ENCODE peak calls at places on chromosome 18, in four cellular contexts. T, C, U and S are unnamed samples.

GRCh38 chr18:55353806-55354205 is 234.2 kb downstream of the TCF4 start:
- DNase-seq in T (no peak), C (no peak), U (no peak), S (no peak)

GRCh38 chr18:56873441-56874140 is 222.4 kb downstream of the WDR7 start:
- DNase-seq in T (peak; percentile 2), C (no peak), U (peak; percentile 28), S (no peak)

GRCh38 chr18:41977233-41977632 is 22.2 kb downstream of the PIK3C3 start:
- DNase-seq in T (no peak), C (no peak), U (no peak), S (no peak)

GRCh38 chr18:23862071-23862470 is 152.5 kb upstream of the TTC39C start:
- DNase-seq in T (no peak), C (no peak), U (no peak), S (no peak)

GRCh38 chr18:67265464-67266245 is 250.9 kb downstream of the DSEL start:
- DNase-seq in T (no peak), C (no peak), U (no peak), S (no peak)

GRCh38 chr18:74367905-74368304 is 52.3 kb downstream of the C18orf63 start:
- DNase-seq in T (no peak), C (no peak), U (no peak), S (no peak)

GRCh38 chr18:70022636-70023035 is 75.0 kb upstream of the CD226 start:
- DNase-seq in T (no peak), C (no peak), U (no peak), S (no peak)

GRCh38 chr18:36934884-36935283 is 106.0 kb downstream of the KIAA1328 start:
- DNase-seq in T (no peak), C (no peak), U (no peak), S (no peak)

GRCh38 chr18:67154979-67155378 is 361.5 kb downstream of the DSEL start:
- DNase-seq in T (no peak), C (no peak), U (no peak), S (no peak)

GRCh38 chr18:66682855-66683322 is 79.0 kb upstream of the CDH19 start:
- DNase-seq in T (no peak), C (no peak), U (no peak), S (no peak)

GRCh38 chr18:13223341-13224148 is 5.0 kb downstream of the LDLRAD4 start:
- DNase-seq in T (no peak), C (no peak), U (no peak), S (no peak)

GRCh38 chr18:22132763-22133162 is 36.6 kb upstream of the GATA6 start:
- DNase-seq in T (no peak), C (no peak), U (no peak), S (no peak)

GRCh38 chr18:22141211-22141610 is 28.2 kb upstream of the GATA6 start:
- DNase-seq in T (no peak), C (no peak), U (no peak), S (no peak)

GRCh38 chr18:22132258-22132657 is 37.1 kb upstream of the GATA6 start:
- DNase-seq in T (no peak), C (no peak), U (no peak), S (no peak)

DNA sequence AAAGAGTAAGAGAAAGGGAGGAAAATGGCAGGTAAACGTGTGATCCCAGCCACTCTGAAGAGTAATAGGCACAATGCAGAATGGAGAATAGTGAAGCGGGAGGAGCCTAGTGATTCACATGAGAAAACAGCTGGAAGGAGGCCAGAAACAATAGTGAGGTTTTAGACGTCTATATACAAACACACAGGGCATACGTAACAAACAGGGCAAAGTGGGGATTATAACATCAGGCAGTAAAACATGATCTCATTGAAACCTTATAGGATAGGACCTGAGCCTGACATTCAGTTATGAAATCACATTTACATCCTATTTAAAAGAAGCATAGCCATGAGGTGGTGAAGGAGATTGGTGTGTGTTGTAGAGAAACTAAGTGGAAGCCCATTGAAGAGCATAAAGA is 33.0 kb upstream of the GATA6 start:
- DNase-seq in T (no peak), C (no peak), U (no peak), S (no peak)
- TF ChIP-seq SIN3A in T (no peak), C (no peak), U (no peak), S (no peak)

GRCh38 chr18:9615280-9615797 is 980 bp upstream of the PPP4R1 start:
- DNase-seq in T (peak; percentile 33), C (no peak), U (no peak), S (no peak)

GRCh38 chr18:9613550-9614400 is 584 bp downstream of the PPP4R1 start:
- DNase-seq in T (peak; percentile 83), C (no peak), U (peak; percentile 39), S (no peak)

GRCh38 chr18:9612989-9613388 is 1.4 kb downstream of the PPP4R1 start:
- DNase-seq in T (peak; percentile 25), C (no peak), U (no peak), S (no peak)

GRCh38 chr18:9615973-9616559 is 1.7 kb upstream of the PPP4R1 start:
- DNase-seq in T (peak; percentile 63), C (no peak), U (no peak), S (no peak)

DNA sequence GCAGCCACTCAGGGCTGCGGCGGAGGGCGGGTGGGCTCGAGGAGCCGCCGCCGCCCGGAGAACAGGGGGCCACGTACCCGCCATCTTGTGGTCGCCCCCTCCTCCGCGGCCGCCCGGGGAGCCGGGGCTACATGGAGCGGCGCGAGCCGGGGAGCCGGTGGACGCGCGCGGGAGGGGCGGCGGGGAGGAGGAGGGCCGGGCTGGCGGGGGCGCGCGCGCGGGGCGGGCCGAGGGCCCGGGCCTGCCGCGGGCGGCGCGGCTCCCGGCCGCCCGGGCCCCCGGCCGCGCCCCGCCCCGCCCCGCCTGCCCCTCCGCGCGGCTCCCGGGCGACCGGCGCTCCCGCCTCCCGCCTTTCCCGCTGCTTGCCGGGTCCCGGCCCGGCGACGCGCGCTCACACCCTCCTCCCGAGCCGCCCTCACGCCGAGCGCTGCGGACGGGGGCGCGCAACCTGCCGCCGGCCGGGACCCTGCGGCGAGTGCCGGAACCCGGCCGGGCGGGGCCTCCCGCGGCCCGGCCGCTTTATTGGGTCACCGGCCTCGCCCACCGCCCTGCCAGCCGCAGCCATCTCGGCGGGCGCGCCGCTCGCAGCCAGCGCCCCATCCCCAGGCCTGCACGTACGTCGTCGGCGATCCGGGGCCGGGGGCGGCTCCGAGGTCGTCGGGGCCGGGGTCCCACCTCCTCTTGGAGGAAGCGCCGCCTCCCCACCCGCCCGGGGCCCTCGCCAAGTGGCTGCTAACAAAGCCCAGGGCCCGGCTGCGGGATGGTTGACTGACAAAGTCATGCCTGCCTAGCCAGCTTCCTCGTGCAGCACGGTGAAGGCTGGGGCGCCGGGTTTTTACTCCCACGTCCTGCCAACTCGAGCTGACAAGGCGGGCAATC is at the start of gene PPP4R1:
- DNase-seq in T (peak; percentile 85), C (no peak), U (peak; percentile 33), S (no peak)
- TF ChIP-seq REST in T (peak; percentile 77), C (no peak), U (no peak), S (no peak)

GRCh38 chr18:73087291-73087977 is 219.6 kb upstream of the NETO1 start:
- DNase-seq in T (no peak), C (no peak), U (no peak), S (no peak)

GRCh38 chr18:73093687-73094250 is 226.0 kb upstream of the NETO1 start:
- DNase-seq in T (no peak), C (no peak), U (no peak), S (no peak)

GRCh38 chr18:73088445-73088844 is 220.7 kb upstream of the NETO1 start:
- DNase-seq in T (no peak), C (no peak), U (no peak), S (no peak)
- TF ChIP-seq TCF7L2 in T (no peak), C (no peak), U (no peak), S (no peak)

DNA sequence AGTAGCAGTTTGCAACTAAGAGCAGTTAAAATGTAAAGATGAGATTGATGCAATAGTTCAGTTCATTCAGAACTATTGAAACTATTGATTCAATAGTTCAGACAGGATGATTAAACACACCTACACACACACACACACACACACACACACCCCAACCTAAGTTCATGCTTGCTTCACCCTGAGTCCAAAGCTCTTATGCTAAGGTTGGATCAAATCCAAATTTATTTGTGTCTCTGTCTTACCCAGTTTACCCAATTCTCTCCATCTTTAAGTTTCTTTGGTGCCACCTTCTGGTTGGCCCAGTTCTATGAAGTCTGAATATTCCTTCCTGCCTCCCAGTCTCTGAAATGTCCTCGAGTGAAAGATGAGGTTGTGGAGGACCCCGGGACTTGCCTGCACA is 5.1 kb downstream of the SERPINB8 start:
- DNase-seq in T (no peak), C (peak; percentile 21), U (peak; percentile 20), S (no peak)
- TF ChIP-seq SIN3A in T (no peak), C (no peak), U (no peak), S (no peak)

DNA sequence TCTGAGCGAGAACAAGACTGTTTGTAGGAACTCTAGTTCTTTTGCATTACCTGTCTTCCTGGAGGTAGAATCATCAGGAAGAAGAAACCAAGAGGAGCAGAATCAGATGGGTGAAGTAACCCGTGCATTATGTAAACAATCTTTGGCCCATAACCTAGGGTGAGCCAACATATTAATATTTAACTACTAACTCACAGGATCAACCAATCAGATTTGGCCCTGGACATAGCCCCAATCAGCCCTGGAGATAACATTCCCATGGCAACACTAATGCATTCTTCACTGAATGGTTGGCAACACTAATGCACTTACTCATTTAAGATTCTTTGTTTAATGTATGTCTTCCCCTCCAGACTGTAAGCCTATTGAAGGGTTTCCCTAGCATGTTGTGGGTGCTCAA is 72.0 kb upstream of the CTAGE1 start:
- DNase-seq in T (no peak), C (no peak), U (peak; percentile 63), S (no peak)
- TF ChIP-seq REST in T (no peak), C (no peak), U (no peak), S (no peak)

GRCh38 chr18:48782381-48782841 is 168.4 kb downstream of the SMAD7 start:
- DNase-seq in T (no peak), C (no peak), U (no peak), S (no peak)

GRCh38 chr18:48779462-48779861 is 171.3 kb downstream of the SMAD7 start:
- DNase-seq in T (no peak), C (no peak), U (no peak), S (no peak)

GRCh38 chr18:48781990-48782368 is 168.8 kb downstream of the SMAD7 start:
- DNase-seq in T (no peak), C (no peak), U (peak; percentile 22), S (no peak)

GRCh38 chr18:48780151-48781001 is 170.4 kb downstream of the SMAD7 start:
- DNase-seq in T (peak; percentile 15), C (no peak), U (no peak), S (no peak)

GRCh38 chr18:48781041-48781989 is 169.4 kb downstream of the SMAD7 start:
- DNase-seq in T (peak; percentile 96), C (no peak), U (peak; percentile 92), S (no peak)
- TF ChIP-seq TCF7L2 in T (no peak), C (no peak), U (no peak), S (no peak)